ENCODE peak calls at places on chromosomes 2 and 18, in five cellular contexts. One of them, this sample, is unnamed.

GRCh38 chr2:63661076-63661475 is 72.3 kb downstream of the MDH1 start:
- DNase-seq in nephron progenitor cell: no peak
- DNase-seq in T follicular helper cell: no peak
- DNase-seq in stimulated activated CD8-positive, alpha-beta memory T cell treated with anti-CD3 and anti-CD28 coated beads, Interleukin-15, amount 100 ng/mL, for 1 hour: no peak
- DNase-seq in fibroblast of the aortic adventitia: peak; percentile 77
- DNase-seq in this sample: peak; percentile 73

GRCh38 chr2:151654891-151655290 is 79.4 kb downstream of the NEB start:
- DNase-seq in nephron progenitor cell: no peak
- DNase-seq in T follicular helper cell: no peak
- DNase-seq in fibroblast of the aortic adventitia: no peak
- DNase-seq in stimulated activated CD8-positive, alpha-beta memory T cell treated with anti-CD3 and anti-CD28 coated beads, Interleukin-15, amount 100 ng/mL, for 1 hour: no peak
- DNase-seq in this sample: no peak

GRCh38 chr18:78875268-78875997 is 104.2 kb upstream of the SALL3 start:
- DNase-seq in stimulated activated CD8-positive, alpha-beta memory T cell treated with anti-CD3 and anti-CD28 coated beads, Interleukin-15, amount 100 ng/mL, for 1 hour: no peak
- DNase-seq in T follicular helper cell: no peak
- DNase-seq in nephron progenitor cell: peak; percentile 41
- DNase-seq in fibroblast of the aortic adventitia: no peak
- DNase-seq in this sample: peak; percentile 5

GRCh38 chr18:79956276-79956675 is 4.8 kb upstream of the SLC66A2 start:
- DNase-seq in nephron progenitor cell: no peak
- DNase-seq in T follicular helper cell: no peak
- DNase-seq in fibroblast of the aortic adventitia: no peak
- DNase-seq in stimulated activated CD8-positive, alpha-beta memory T cell treated with anti-CD3 and anti-CD28 coated beads, Interleukin-15, amount 100 ng/mL, for 1 hour: no peak
- DNase-seq in this sample: no peak

GRCh38 chr2:191013617-191013875 is 425 bp downstream of the STAT1 start:
- DNase-seq in T follicular helper cell: no peak
- DNase-seq in stimulated activated CD8-positive, alpha-beta memory T cell treated with anti-CD3 and anti-CD28 coated beads, Interleukin-15, amount 100 ng/mL, for 1 hour: no peak
- DNase-seq in fibroblast of the aortic adventitia: peak; percentile 30
- DNase-seq in nephron progenitor cell: no peak
- DNase-seq in this sample: no peak

GRCh38 chr2:120632796-120633646 is 102.6 kb upstream of the GLI2 start:
- DNase-seq in stimulated activated CD8-positive, alpha-beta memory T cell treated with anti-CD3 and anti-CD28 coated beads, Interleukin-15, amount 100 ng/mL, for 1 hour: no peak
- DNase-seq in nephron progenitor cell: peak; percentile 37
- DNase-seq in T follicular helper cell: no peak
- DNase-seq in fibroblast of the aortic adventitia: no peak
- DNase-seq in this sample: no peak

GRCh38 chr2:109433926-109434325 is 179.8 kb downstream of the SEPTIN10 start:
- DNase-seq in stimulated activated CD8-positive, alpha-beta memory T cell treated with anti-CD3 and anti-CD28 coated beads, Interleukin-15, amount 100 ng/mL, for 1 hour: no peak
- DNase-seq in T follicular helper cell: no peak
- DNase-seq in fibroblast of the aortic adventitia: no peak
- DNase-seq in nephron progenitor cell: no peak
- DNase-seq in this sample: no peak

GRCh38 chr2:70496819-70497218 is 56.8 kb downstream of the TGFA start:
- DNase-seq in stimulated activated CD8-positive, alpha-beta memory T cell treated with anti-CD3 and anti-CD28 coated beads, Interleukin-15, amount 100 ng/mL, for 1 hour: no peak
- DNase-seq in T follicular helper cell: no peak
- DNase-seq in fibroblast of the aortic adventitia: no peak
- DNase-seq in nephron progenitor cell: no peak
- DNase-seq in this sample: no peak

GRCh38 chr2:160077912-160078585 is 15.6 kb upstream of the PLA2R1 start:
- DNase-seq in fibroblast of the aortic adventitia: no peak
- DNase-seq in stimulated activated CD8-positive, alpha-beta memory T cell treated with anti-CD3 and anti-CD28 coated beads, Interleukin-15, amount 100 ng/mL, for 1 hour: no peak
- DNase-seq in T follicular helper cell: no peak
- DNase-seq in nephron progenitor cell: no peak
- DNase-seq in this sample: no peak

GRCh38 chr2:61327173-61327572 is 143.7 kb downstream of the USP34 start:
- DNase-seq in fibroblast of the aortic adventitia: no peak
- DNase-seq in T follicular helper cell: no peak
- DNase-seq in nephron progenitor cell: no peak
- DNase-seq in stimulated activated CD8-positive, alpha-beta memory T cell treated with anti-CD3 and anti-CD28 coated beads, Interleukin-15, amount 100 ng/mL, for 1 hour: no peak
- DNase-seq in this sample: no peak

GRCh38 chr2:10267551-10268465 is 34.9 kb upstream of the HPCAL1 start:
- DNase-seq in stimulated activated CD8-positive, alpha-beta memory T cell treated with anti-CD3 and anti-CD28 coated beads, Interleukin-15, amount 100 ng/mL, for 1 hour: no peak
- DNase-seq in nephron progenitor cell: no peak
- DNase-seq in fibroblast of the aortic adventitia: no peak
- DNase-seq in T follicular helper cell: no peak
- DNase-seq in this sample: no peak

GRCh38 chr2:200509608-200510433 is at the start of gene KCTD18:
- DNase-seq in T follicular helper cell: peak; percentile 85
- DNase-seq in nephron progenitor cell: peak; percentile 96
- DNase-seq in stimulated activated CD8-positive, alpha-beta memory T cell treated with anti-CD3 and anti-CD28 coated beads, Interleukin-15, amount 100 ng/mL, for 1 hour: peak; percentile 88
- DNase-seq in fibroblast of the aortic adventitia: peak; percentile 77
- DNase-seq in this sample: peak; percentile 96

GRCh38 chr2:187566266-187566665 is 12.0 kb upstream of the TFPI start:
- DNase-seq in T follicular helper cell: no peak
- DNase-seq in nephron progenitor cell: no peak
- DNase-seq in fibroblast of the aortic adventitia: no peak
- DNase-seq in stimulated activated CD8-positive, alpha-beta memory T cell treated with anti-CD3 and anti-CD28 coated beads, Interleukin-15, amount 100 ng/mL, for 1 hour: no peak
- DNase-seq in this sample: no peak

GRCh38 chr2:7508220-7508943 is 591.2 kb downstream of the RNF144A start:
- DNase-seq in stimulated activated CD8-positive, alpha-beta memory T cell treated with anti-CD3 and anti-CD28 coated beads, Interleukin-15, amount 100 ng/mL, for 1 hour: no peak
- DNase-seq in fibroblast of the aortic adventitia: no peak
- DNase-seq in T follicular helper cell: no peak
- DNase-seq in nephron progenitor cell: no peak
- DNase-seq in this sample: peak; percentile 29

GRCh38 chr18:79208882-79209281 is 139.7 kb downstream of the ATP9B start:
- DNase-seq in T follicular helper cell: no peak
- DNase-seq in fibroblast of the aortic adventitia: no peak
- DNase-seq in stimulated activated CD8-positive, alpha-beta memory T cell treated with anti-CD3 and anti-CD28 coated beads, Interleukin-15, amount 100 ng/mL, for 1 hour: no peak
- DNase-seq in nephron progenitor cell: no peak
- DNase-seq in this sample: no peak

GRCh38 chr2:95323347-95324155 is 26.4 kb downstream of the KCNIP3 start:
- DNase-seq in stimulated activated CD8-positive, alpha-beta memory T cell treated with anti-CD3 and anti-CD28 coated beads, Interleukin-15, amount 100 ng/mL, for 1 hour: no peak
- DNase-seq in fibroblast of the aortic adventitia: no peak
- DNase-seq in nephron progenitor cell: peak; percentile 53
- DNase-seq in T follicular helper cell: no peak
- DNase-seq in this sample: peak; percentile 40

GRCh38 chr2:231223458-231223970 is 25.1 kb downstream of the ARMC9 start:
- DNase-seq in nephron progenitor cell: no peak
- DNase-seq in fibroblast of the aortic adventitia: no peak
- DNase-seq in T follicular helper cell: no peak
- DNase-seq in stimulated activated CD8-positive, alpha-beta memory T cell treated with anti-CD3 and anti-CD28 coated beads, Interleukin-15, amount 100 ng/mL, for 1 hour: no peak
- DNase-seq in this sample: peak; percentile 32

GRCh38 chr2:176158306-176158643 is 1.2 kb downstream of the HOXD3 start:
- DNase-seq in fibroblast of the aortic adventitia: no peak
- DNase-seq in nephron progenitor cell: no peak
- DNase-seq in stimulated activated CD8-positive, alpha-beta memory T cell treated with anti-CD3 and anti-CD28 coated beads, Interleukin-15, amount 100 ng/mL, for 1 hour: no peak
- DNase-seq in T follicular helper cell: no peak
- DNase-seq in this sample: no peak

This sample was measured in adipocyte.